ENCODE peak calls at places on chromosomes 3 and 15, in nine cellular contexts. T is cardiac fibroblast; A is nephron progenitor cell; Y is CD8-positive, alpha-beta memory T cell; D is omental fat pad; K is HT-29; Z is amniotic stem cell; N is right cardiac atrium; F is NCI-H345. R is an unnamed sample.

GRCh38 chr3:10173926-10174435 is 9.3 kb downstream of the IRAK2 start:
- DNase-seq in T (peak), Z (peak), F (no peak), N (peak), D (no peak), A (no peak), K (no peak), Y (no peak), R (peak)

GRCh38 chr3:157176108-157176507 is 16.2 kb upstream of the CCNL1 start:
- DNase-seq in D (no peak), A (peak), T (peak), N (no peak), Z (no peak), Y (no peak), F (no peak), K (no peak), R (no peak)

GRCh38 chr3:68832680-68833079 is 99.7 kb downstream of the TAFA4 start:
- DNase-seq in Y (no peak), N (no peak), F (no peak), A (no peak), T (no peak), K (no peak), D (no peak), Z (no peak), R (no peak)

GRCh38 chr15:45476395-45476794 is 46.2 kb downstream of the SLC30A4 start:
- DNase-seq in D (no peak), Y (no peak), F (no peak), K (no peak), A (no peak), T (no peak), Z (no peak), N (no peak), R (no peak)

GRCh38 chr15:68820205-68820588 is 498 bp downstream of the ANP32A start:
- DNase-seq in Z (no peak), D (no peak), Y (no peak), T (no peak), N (peak), F (peak), A (peak), K (peak), R (peak)

GRCh38 chr3:42476225-42477160 is 25.9 kb upstream of the VIPR1 start:
- DNase-seq in T (peak), A (no peak), F (no peak), Y (no peak), N (no peak), D (no peak), Z (no peak), K (peak), R (peak)

GRCh38 chr3:1007890-1008289 is 84.9 kb upstream of the CNTN6 start:
- DNase-seq in Z (no peak), F (no peak), D (no peak), N (no peak), K (no peak), Y (no peak), A (no peak), T (peak), R (no peak)

GRCh38 chr15:82312611-82313349 is 36.5 kb downstream of the GOLGA6L10 start:
- DNase-seq in N (peak), A (no peak), Z (no peak), D (no peak), K (no peak), T (peak), F (no peak), Y (no peak), R (no peak)

GRCh38 chr3:64838150-64838735 is 150.4 kb upstream of the ADAMTS9 start:
- DNase-seq in Y (no peak), F (no peak), Z (no peak), N (no peak), T (no peak), K (no peak), D (no peak), A (no peak), R (no peak)

GRCh38 chr3:196323723-196324122 is 5.7 kb upstream of the DYNLT2B start:
- DNase-seq in F (no peak), K (no peak), T (peak), A (peak), N (peak), Z (no peak), Y (no peak), D (no peak), R (no peak)

GRCh38 chr3:172808969-172809546 is 58.5 kb downstream of the ECT2 start:
- DNase-seq in Z (no peak), A (no peak), N (no peak), K (peak), T (peak), D (no peak), F (peak), Y (peak), R (no peak)

GRCh38 chr15:96107922-96108321 is 222.6 kb upstream of the NR2F2 start:
- DNase-seq in T (peak), D (no peak), N (no peak), Z (no peak), Y (no peak), K (no peak), F (no peak), A (no peak), R (no peak)

GRCh38 chr3:61571516-61572336 is 10.4 kb downstream of the PTPRG start:
- DNase-seq in F (no peak), A (no peak), T (peak), N (peak), Z (peak), K (no peak), Y (no peak), D (no peak), R (peak)

GRCh38 chr3:72818915-72819314 is 29.3 kb downstream of the SHQ1 start:
- DNase-seq in D (no peak), Z (no peak), F (no peak), T (peak), N (no peak), A (no peak), K (no peak), Y (no peak), R (no peak)

GRCh38 chr3:152836269-152836668 is 1.3 kb downstream of the P2RY1 start:
- DNase-seq in Y (no peak), F (no peak), K (no peak), Z (no peak), T (no peak), N (no peak), D (no peak), A (no peak), R (no peak)

GRCh38 chr15:59276225-59277178 is 69.9 kb downstream of the LDHAL6B start:
- DNase-seq in Z (no peak), A (no peak), T (no peak), N (no peak), D (no peak), F (no peak), K (peak), Y (no peak), R (no peak)

GRCh38 chr15:62094398-62094797 is 27.6 kb downstream of the C2CD4A start:
- DNase-seq in A (no peak), Z (no peak), D (no peak), K (no peak), F (no peak), T (no peak), N (no peak), Y (no peak), R (no peak)

GRCh38 chr3:187743195-187744141 is 1.8 kb downstream of the BCL6 start:
- DNase-seq in D (no peak), Y (peak), K (peak), N (peak), A (peak), F (peak), Z (no peak), T (peak), R (peak)

GRCh38 chr3:106570426-106570825 is 701.6 kb upstream of the CBLB start:
- DNase-seq in F (no peak), Z (no peak), A (no peak), T (no peak), K (no peak), N (no peak), Y (no peak), D (no peak), R (no peak)

GRCh38 chr3:79361748-79362378 is 405.9 kb downstream of the ROBO1 start:
- DNase-seq in Z (peak), D (no peak), A (peak), F (peak), Y (no peak), T (peak), K (peak), N (no peak), R (no peak)

GRCh38 chr3:62798000-62798399 is 77.2 kb downstream of the CADPS start:
- DNase-seq in K (no peak), N (no peak), F (no peak), T (no peak), D (no peak), Y (no peak), Z (no peak), A (no peak), R (no peak)

GRCh38 chr15:89335289-89336041 is 841 bp upstream of the POLG start:
- DNase-seq in K (no peak), Y (no peak), N (peak), T (no peak), A (peak), F (peak), Z (no peak), D (no peak), R (no peak)

GRCh38 chr3:197711973-197712707 is 24.6 kb downstream of the RUBCN start:
- DNase-seq in D (peak), F (no peak), T (peak), Y (peak), N (peak), Z (peak), K (peak), A (peak), R (peak)

GRCh38 chr3:59191651-59192050 is 141.8 kb upstream of the CFAP20DC start:
- DNase-seq in N (no peak), D (no peak), F (no peak), T (no peak), Z (no peak), K (no peak), Y (no peak), A (no peak), R (no peak)

GRCh38 chr3:113531826-113532697 is at the start of gene SIDT1:
- DNase-seq in Y (peak), F (peak), Z (no peak), T (peak), N (no peak), D (no peak), K (peak), A (peak), R (peak)

GRCh38 chr3:50316657-50317242 is 5.8 kb downstream of the HYAL2 start:
- DNase-seq in Y (peak), K (peak), F (no peak), T (no peak), N (peak), Z (no peak), D (no peak), A (no peak), R (no peak)

GRCh38 chr3:12662593-12663310 is 1.2 kb downstream of the RAF1 start:
- DNase-seq in A (peak), Z (no peak), K (peak), D (no peak), F (peak), Y (no peak), N (peak), T (no peak), R (peak)

GRCh38 chr15:48062476-48062875 is 58.3 kb upstream of the SLC24A5 start:
- DNase-seq in N (no peak), A (no peak), Z (no peak), T (no peak), K (no peak), Y (no peak), F (no peak), D (no peak), R (no peak)

GRCh38 chr3:112333386-112334334 is 704 bp downstream of the CD200 start:
- DNase-seq in K (no peak), F (peak), Y (peak), D (no peak), Z (no peak), A (no peak), T (peak), N (peak), R (peak)

GRCh38 chr15:56149071-56149470 is 94.6 kb downstream of the RFX7 start:
- DNase-seq in K (peak), A (no peak), Y (no peak), Z (no peak), F (no peak), N (no peak), T (peak), D (no peak), R (no peak)

GRCh38 chr3:79367066-79367465 is 400.7 kb downstream of the ROBO1 start:
- DNase-seq in N (no peak), T (peak), K (no peak), Z (peak), D (no peak), F (no peak), A (no peak), Y (no peak), R (no peak)

GRCh38 chr3:153599685-153600084 is 437.7 kb downstream of the RAP2B start:
- DNase-seq in K (peak), Z (peak), F (no peak), A (no peak), D (no peak), N (peak), Y (no peak), T (peak), R (peak)

GRCh38 chr3:186277268-186277909 is 84.6 kb downstream of the DGKG start:
- DNase-seq in Y (no peak), D (no peak), K (peak), F (no peak), T (peak), A (no peak), N (no peak), Z (no peak), R (no peak)

GRCh38 chr3:46300461-46300789 is 53.5 kb upstream of the CCR2 start:
- DNase-seq in Z (no peak), K (no peak), A (no peak), F (no peak), T (no peak), Y (no peak), D (no peak), N (no peak), R (no peak)

GRCh38 chr15:87874896-87875661 is 381.5 kb downstream of the NTRK3 start:
- DNase-seq in Y (no peak), Z (no peak), T (peak), A (peak), F (no peak), N (peak), D (no peak), K (no peak), R (peak)

R was measured in left ventricle myocardium superior.